ENCODE peak calls at places on chromosomes 1 and 21, in seven cellular contexts. D, F, B, O, M, Y and G are unnamed samples.

GRCh38 chr1:213397638-213398037 is 346.6 kb downstream of the RPS6KC1 start:
- DNase-seq in D (no peak), F (no peak), B (no peak), O (no peak), M (no peak), Y (no peak), G (no peak)

GRCh38 chr1:53509775-53510174 is 50.6 kb downstream of the DMRTB1 start:
- DNase-seq in D (no peak), F (no peak), B (no peak), O (no peak), M (no peak), Y (no peak), G (no peak)

GRCh38 chr1:64555947-64556346 is 86.0 kb downstream of the CACHD1 start:
- DNase-seq in D (no peak), F (no peak), B (no peak), O (no peak), M (no peak), Y (no peak), G (no peak)

GRCh38 chr1:74247881-74248528 is 12.8 kb downstream of the TNNI3K start:
- DNase-seq in D (no peak), F (no peak), B (no peak), O (no peak), M (peak), Y (no peak), G (no peak)

GRCh38 chr1:182069028-182069466 is 7.5 kb upstream of the ZNF648 start:
- DNase-seq in D (no peak), F (peak), B (peak), O (peak), M (peak), Y (peak), G (no peak)

GRCh38 chr1:97262842-97263241 is 541.3 kb downstream of the PTBP2 start:
- DNase-seq in D (no peak), F (no peak), B (no peak), O (no peak), M (no peak), Y (no peak), G (no peak)

GRCh38 chr1:113871597-113872113 is at the start of gene PTPN22:
- DNase-seq in D (peak), F (no peak), B (peak), O (peak), M (peak), Y (peak), G (no peak)

GRCh38 chr1:157844084-157844830 is 2.6 kb upstream of the CD5L start:
- DNase-seq in D (no peak), F (no peak), B (no peak), O (no peak), M (peak), Y (no peak), G (no peak)

GRCh38 chr1:151327903-151328674 is 873 bp upstream of the PI4KB start:
- DNase-seq in D (no peak), F (peak), B (no peak), O (no peak), M (no peak), Y (no peak), G (no peak)

GRCh38 chr1:30761312-30762151 is 4.0 kb upstream of the LAPTM5 start:
- DNase-seq in D (no peak), F (no peak), B (peak), O (peak), M (no peak), Y (no peak), G (no peak)

GRCh38 chr1:59443355-59443754 is 146.5 kb downstream of the FGGY start:
- DNase-seq in D (no peak), F (no peak), B (peak), O (peak), M (no peak), Y (no peak), G (no peak)
- TF ChIP-seq CTCF in D (no peak), F (no peak), B (no peak), O (no peak), M (no peak), Y (no peak), G (no peak)

GRCh38 chr1:234720709-234721436 is 110.9 kb upstream of the IRF2BP2 start:
- DNase-seq in D (no peak), F (no peak), B (no peak), O (no peak), M (no peak), Y (peak), G (no peak)
- H3K4me3 ChIP-seq in D (no peak), F (no peak), B (no peak), O (no peak), M (no peak), Y (no peak), G (no peak)

DNA sequence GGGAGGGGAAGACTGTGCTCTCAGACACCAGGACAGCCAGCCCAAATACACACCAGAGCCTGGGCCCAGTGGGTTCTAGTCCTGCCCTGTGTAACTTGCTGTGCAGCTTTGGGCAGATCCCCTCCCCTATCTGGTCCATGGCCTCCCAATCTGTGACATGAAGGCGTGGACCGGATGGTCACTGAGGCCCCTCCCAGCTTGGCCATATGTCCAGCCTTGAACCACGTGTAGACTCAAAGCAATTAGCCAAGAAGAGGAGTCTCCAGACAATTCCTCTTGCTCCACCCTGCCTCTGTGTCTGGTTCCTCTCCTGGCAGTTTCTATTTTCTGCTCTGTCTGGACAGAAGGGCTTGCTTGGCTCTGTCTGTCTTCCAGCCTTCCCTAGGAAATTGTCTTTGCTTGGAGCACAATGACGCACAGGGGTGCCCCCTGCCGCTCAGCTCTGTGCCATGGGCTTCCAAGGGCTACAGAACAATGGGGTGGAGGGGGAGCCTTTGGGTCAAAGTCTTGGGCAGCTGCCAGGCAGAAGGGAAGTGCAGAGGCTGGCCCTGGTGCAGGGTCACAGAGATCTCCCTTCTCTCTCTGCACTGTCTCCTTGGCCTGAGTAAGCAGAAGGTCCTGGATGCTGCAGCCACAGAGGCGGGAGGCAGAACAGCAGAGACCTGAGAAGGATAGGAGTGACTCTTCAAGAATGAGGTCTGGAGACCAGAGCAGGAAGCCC is 66.1 kb downstream of the TENT5C start:
- DNase-seq in D (no peak), F (no peak), B (peak), O (peak), M (peak), Y (peak), G (no peak)
- TF ChIP-seq CTCF in D (peak), F (no peak), B (peak), O (peak), M (peak), Y (peak), G (no peak)

GRCh38 chr1:10639301-10640078 is 157.0 kb downstream of the CASZ1 start:
- DNase-seq in D (no peak), F (no peak), B (no peak), O (peak), M (no peak), Y (peak), G (no peak)

GRCh38 chr1:10637400-10637799 is 159.0 kb downstream of the CASZ1 start:
- DNase-seq in D (no peak), F (no peak), B (no peak), O (no peak), M (no peak), Y (no peak), G (no peak)

GRCh38 chr1:10635992-10636391 is 160.5 kb downstream of the CASZ1 start:
- DNase-seq in D (no peak), F (no peak), B (no peak), O (no peak), M (peak), Y (no peak), G (no peak)

GRCh38 chr1:10638559-10639300 is 157.7 kb downstream of the CASZ1 start:
- DNase-seq in D (no peak), F (no peak), B (no peak), O (no peak), M (no peak), Y (no peak), G (no peak)

DNA sequence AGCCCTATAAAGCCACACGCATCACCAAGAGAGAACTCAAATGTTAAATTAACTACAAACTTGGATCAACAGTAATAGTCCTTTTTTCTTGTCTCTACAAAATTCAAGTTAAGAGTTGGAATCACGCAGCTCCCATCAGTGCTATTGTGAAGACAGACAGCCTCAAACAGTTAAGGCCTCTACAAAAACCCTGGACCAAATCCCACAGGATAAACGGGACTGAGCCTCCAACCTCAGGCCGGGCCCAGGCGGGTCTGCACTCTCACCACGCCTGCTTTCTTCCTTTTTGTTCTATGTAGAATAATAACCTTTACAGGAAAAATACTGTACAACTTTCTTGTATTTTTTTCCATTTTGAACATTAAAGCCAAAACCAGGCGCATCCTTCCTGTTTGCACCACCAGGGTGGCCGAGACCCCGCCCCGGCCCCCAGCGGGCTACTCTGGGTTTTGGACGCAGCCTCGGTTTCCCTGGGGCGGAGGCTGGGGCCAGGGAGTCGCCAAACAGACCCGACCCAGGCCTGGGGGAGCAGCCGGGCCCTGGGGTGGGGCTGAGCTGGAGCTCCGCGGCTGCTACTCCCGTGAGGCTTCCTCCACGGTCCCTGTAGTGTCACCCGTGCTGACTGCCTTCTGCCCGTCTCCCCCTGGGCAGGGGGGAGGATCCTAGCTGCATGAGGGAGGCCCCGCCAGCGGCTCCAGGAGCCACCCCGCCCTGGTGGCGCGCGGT is 158.4 kb downstream of the CASZ1 start:
- DNase-seq in D (no peak), F (no peak), B (no peak), O (no peak), M (no peak), Y (no peak), G (no peak)
- H3K4me3 ChIP-seq in D (peak), F (no peak), B (no peak), O (no peak), M (peak), Y (no peak), G (no peak)

DNA sequence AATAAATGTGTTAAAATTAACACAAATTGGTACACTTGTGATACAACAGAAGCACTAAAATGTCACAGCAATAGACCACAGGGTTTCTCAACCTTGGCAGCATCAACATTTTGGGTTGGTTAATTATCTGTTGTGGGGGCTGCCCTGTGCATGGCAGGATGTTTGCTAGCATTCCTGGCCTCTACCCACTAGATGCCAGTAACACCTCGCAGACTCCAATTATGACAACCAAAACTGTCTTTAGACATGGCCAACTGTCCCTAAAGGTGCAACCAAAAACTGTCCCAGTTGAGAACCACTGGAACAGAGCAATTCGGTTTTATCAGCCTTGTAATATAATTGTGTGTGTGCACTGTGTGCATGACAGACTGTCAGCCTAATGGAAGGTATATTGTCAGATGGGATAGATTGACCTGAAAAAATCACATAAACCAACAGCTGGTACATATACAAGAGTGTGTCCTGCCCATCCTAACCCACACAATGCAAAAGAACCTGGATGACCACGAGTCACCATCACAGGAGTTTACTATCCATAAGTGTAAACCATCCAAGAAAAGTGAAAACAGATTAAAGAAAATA is 13.5 kb upstream of the ERG start:
- DNase-seq in D (no peak), F (no peak), B (no peak), O (no peak), M (no peak), Y (no peak), G (no peak)
- TF ChIP-seq CTCF in D (no peak), F (no peak), B (no peak), O (no peak), M (no peak), Y (no peak), G (no peak)

DNA sequence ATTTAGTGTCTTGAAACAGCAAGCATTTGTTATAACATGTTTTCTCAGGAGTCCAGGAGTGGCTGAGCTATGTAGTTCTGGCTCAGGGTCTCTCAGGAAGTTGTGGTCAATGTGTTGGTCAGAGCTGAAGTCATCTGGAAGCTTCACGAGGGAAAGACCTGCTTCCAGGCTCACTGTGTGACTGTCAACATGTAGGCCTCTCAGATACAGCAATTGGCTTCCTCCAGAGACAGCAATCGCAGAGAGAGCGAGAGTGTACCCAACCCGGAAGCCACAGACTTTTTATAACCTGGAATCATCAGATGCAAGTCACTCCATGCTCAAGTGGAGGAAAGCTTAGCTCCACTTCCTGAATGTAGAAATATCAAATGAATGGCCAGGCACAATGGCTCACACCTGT is 40.9 kb downstream of the TNFRSF9 start:
- DNase-seq in D (no peak), F (no peak), B (peak), O (peak), M (no peak), Y (peak), G (no peak)
- H3K4me3 ChIP-seq in D (no peak), F (no peak), B (no peak), O (no peak), M (no peak), Y (no peak), G (no peak)